ENCODE peak calls at places on chromosomes 11 and 22, in nine cellular contexts. P, B, R, T, N, Z, G, H and X are unnamed samples.

GRCh38 chr11:2577071-2578005 is 122.5 kb downstream of the KCNQ1OT1 start:
- DNase-seq in P (no peak), Z (peak), N (no peak), H (peak), R (peak), T (no peak), G (no peak), B (no peak), X (no peak)

GRCh38 chr11:3867209-3868071 is 12.0 kb downstream of the STIM1 start:
- DNase-seq in N (no peak), G (no peak), H (peak), Z (no peak), P (no peak), R (no peak), B (no peak), T (no peak), X (peak)

GRCh38 chr11:128463975-128464374 is 123.4 kb downstream of the ETS1 start:
- DNase-seq in B (no peak), N (no peak), P (no peak), H (no peak), G (no peak), T (no peak), R (no peak), Z (no peak), X (no peak)

GRCh38 chr22:50577987-50578775 is at the start of gene CPT1B:
- DNase-seq in B (no peak), N (no peak), T (no peak), H (no peak), P (no peak), Z (peak), R (no peak), G (no peak), X (no peak)

GRCh38 chr11:111829185-111829968 is 42.0 kb downstream of the ALG9 start:
- DNase-seq in N (no peak), G (no peak), B (no peak), R (no peak), T (no peak), Z (no peak), P (no peak), H (no peak), X (no peak)

GRCh38 chr22:29705651-29706050 is 14.2 kb upstream of the CABP7 start:
- DNase-seq in G (no peak), R (no peak), H (no peak), B (no peak), Z (no peak), N (no peak), T (no peak), P (no peak), X (no peak)

GRCh38 chr11:114340311-114341131 is 44.3 kb downstream of the NNMT start:
- DNase-seq in G (no peak), T (no peak), H (peak), Z (peak), B (no peak), R (no peak), P (no peak), N (peak), X (peak)

GRCh38 chr11:83119216-83119615 is 37.7 kb upstream of the PCF11 start:
- DNase-seq in N (no peak), B (no peak), T (no peak), G (no peak), Z (no peak), P (no peak), H (no peak), R (no peak), X (no peak)

GRCh38 chr11:86625544-86625943 is 46.9 kb downstream of the ME3 start:
- DNase-seq in P (no peak), G (no peak), T (no peak), Z (no peak), N (no peak), R (no peak), B (no peak), H (no peak), X (no peak)

GRCh38 chr11:121795206-121795605 is 320.8 kb downstream of the BLID start:
- DNase-seq in P (no peak), Z (no peak), G (no peak), T (no peak), N (no peak), R (no peak), B (no peak), H (peak), X (no peak)

GRCh38 chr11:122365545-122366380 is 249.7 kb upstream of the BLID start:
- DNase-seq in R (no peak), G (no peak), N (no peak), B (no peak), H (no peak), Z (no peak), T (no peak), P (no peak), X (no peak)

GRCh38 chr11:119389611-119390254 is 8.2 kb upstream of the USP2 start:
- DNase-seq in Z (peak), H (peak), B (no peak), T (no peak), G (no peak), R (no peak), P (no peak), N (peak), X (no peak)

GRCh38 chr11:76849376-76849775 is 11.3 kb upstream of the ACER3 start:
- DNase-seq in H (no peak), N (no peak), G (no peak), T (no peak), P (no peak), B (no peak), Z (no peak), R (no peak), X (no peak)

GRCh38 chr11:122633219-122633829 is 22.2 kb upstream of the UBASH3B start:
- DNase-seq in B (no peak), T (no peak), R (no peak), G (no peak), H (no peak), Z (no peak), P (peak), N (peak), X (no peak)

GRCh38 chr11:96045622-96046456 is 121.9 kb upstream of the MTMR2 start:
- DNase-seq in H (peak), R (peak), G (peak), T (no peak), B (peak), N (no peak), Z (no peak), P (no peak), X (peak)

GRCh38 chr11:112718483-112718882 is 242.7 kb upstream of the NCAM1 start:
- DNase-seq in R (no peak), H (no peak), T (no peak), N (no peak), Z (no peak), B (no peak), G (no peak), P (no peak), X (no peak)

GRCh38 chr11:28581286-28582242 is 473.4 kb downstream of the METTL15 start:
- DNase-seq in Z (no peak), T (no peak), B (no peak), N (peak), R (no peak), G (no peak), P (no peak), H (no peak), X (no peak)